ENCODE peak calls at places on chromosomes 12 and 14, in six cellular contexts. L is HepG2, F is GM12878, Y is H1, S is K562, I is GM12892. N is an unnamed sample.

GRCh38 chr14:78835052-78835451 is 664.9 kb downstream of the NRXN3 start:
- DNase-seq in L (no peak), S (no peak), Y (no peak), F (no peak), I (no peak), N (no peak)

GRCh38 chr12:112107728-112108447 is 695 bp downstream of the NAA25 start:
- DNase-seq in S (peak), F (no peak), Y (no peak), I (no peak), L (no peak), N (no peak)

GRCh38 chr12:132140501-132140900 is 3.6 kb downstream of the DDX51 start:
- DNase-seq in F (no peak), L (no peak), I (no peak), S (no peak), Y (no peak), N (no peak)

GRCh38 chr12:83318386-83318971 is 631.8 kb downstream of the TMTC2 start:
- DNase-seq in L (no peak), I (no peak), Y (no peak), S (no peak), F (no peak), N (no peak)

GRCh38 chr12:54030889-54031860 is 1.7 kb upstream of the HOXC5 start:
- DNase-seq in S (no peak), Y (no peak), I (no peak), F (no peak), L (no peak), N (no peak)

GRCh38 chr12:52530366-52530765 is 10.2 kb upstream of the KRT5 start:
- DNase-seq in F (no peak), I (no peak), Y (no peak), S (no peak), L (no peak), N (no peak)

GRCh38 chr14:64879635-64880381 is at the start of gene SPTB:
- DNase-seq in L (no peak), F (no peak), I (peak), Y (no peak), S (peak), N (peak)

GRCh38 chr14:59217011-59217410 is 28.5 kb downstream of the DAAM1 start:
- DNase-seq in I (no peak), F (no peak), L (no peak), Y (no peak), S (no peak), N (no peak)

GRCh38 chr12:120262852-120263724 is 2.4 kb downstream of the PXN start:
- DNase-seq in L (no peak), I (no peak), F (no peak), Y (no peak), S (no peak), N (no peak)

GRCh38 chr14:68947802-68948201 is 31.3 kb downstream of the ACTN1 start:
- DNase-seq in L (no peak), Y (no peak), F (no peak), I (no peak), S (no peak), N (no peak)

GRCh38 chr12:753401-754237 is 1.2 kb downstream of the WNK1 start:
- DNase-seq in F (no peak), I (peak), Y (no peak), S (peak), L (no peak), N (no peak)

GRCh38 chr12:40105265-40105514 is 691 bp downstream of the SLC2A13 start:
- DNase-seq in L (no peak), F (no peak), S (no peak), I (no peak), Y (no peak), N (no peak)

GRCh38 chr12:116977465-116978380 is 67.0 kb downstream of the FBXW8 start:
- DNase-seq in Y (no peak), F (peak), L (no peak), S (no peak), I (no peak), N (no peak)

GRCh38 chr14:90576981-90577660 is 180.3 kb downstream of the CALM1 start:
- DNase-seq in Y (no peak), F (no peak), S (peak), L (no peak), I (no peak), N (no peak)
- TF ChIP-seq TAF1 in Y (no peak), F (no peak), S (no peak), L (no peak), I (no peak), N (no peak)

DNA sequence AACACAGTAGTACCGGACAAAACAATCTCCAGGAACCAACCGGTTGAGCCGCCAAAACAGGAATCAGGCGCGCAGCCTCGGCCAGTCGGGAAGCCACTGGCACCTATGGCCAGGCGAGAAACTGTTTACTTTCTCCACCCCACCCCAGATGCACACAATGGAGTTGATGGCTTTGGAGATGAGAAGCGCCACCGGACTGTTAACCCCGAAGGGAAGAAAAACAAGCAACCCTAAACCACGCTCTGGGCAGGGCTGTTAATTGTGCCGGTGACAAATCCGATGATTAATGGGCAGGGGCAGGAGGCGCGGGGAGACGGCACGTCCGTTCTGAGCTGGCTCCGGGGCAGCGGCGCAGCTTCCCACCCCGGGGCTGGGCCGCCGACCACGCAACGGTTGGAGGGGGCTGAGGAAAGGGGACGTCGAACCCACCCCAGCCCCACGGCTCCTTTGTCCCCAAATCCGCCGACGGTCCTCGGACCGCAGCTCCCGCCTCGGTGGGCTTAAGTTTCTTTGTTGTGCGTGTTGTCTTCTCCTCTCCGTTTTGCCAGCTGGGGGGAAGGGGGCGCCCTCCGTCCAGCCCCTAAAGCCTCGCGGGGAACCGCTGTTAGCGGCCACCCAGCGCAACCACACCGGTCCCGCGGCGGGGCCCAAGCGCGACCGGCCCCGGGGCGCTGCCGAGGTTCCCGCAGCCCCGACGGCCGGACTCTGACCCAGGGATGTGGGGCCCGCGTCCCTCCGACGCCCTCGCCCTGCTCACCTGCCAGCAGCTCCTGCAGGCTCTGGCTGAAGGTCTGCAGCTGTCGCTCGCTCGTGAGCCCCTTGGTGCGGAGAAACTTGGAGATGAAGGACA is 790 bp downstream of the BTG1 start:
- DNase-seq in Y (no peak), I (no peak), L (peak), F (no peak), S (peak), N (no peak)
- TF ChIP-seq POLR2A in Y (peak), I (peak), L (no peak), F (peak), S (no peak), N (peak)

DNA sequence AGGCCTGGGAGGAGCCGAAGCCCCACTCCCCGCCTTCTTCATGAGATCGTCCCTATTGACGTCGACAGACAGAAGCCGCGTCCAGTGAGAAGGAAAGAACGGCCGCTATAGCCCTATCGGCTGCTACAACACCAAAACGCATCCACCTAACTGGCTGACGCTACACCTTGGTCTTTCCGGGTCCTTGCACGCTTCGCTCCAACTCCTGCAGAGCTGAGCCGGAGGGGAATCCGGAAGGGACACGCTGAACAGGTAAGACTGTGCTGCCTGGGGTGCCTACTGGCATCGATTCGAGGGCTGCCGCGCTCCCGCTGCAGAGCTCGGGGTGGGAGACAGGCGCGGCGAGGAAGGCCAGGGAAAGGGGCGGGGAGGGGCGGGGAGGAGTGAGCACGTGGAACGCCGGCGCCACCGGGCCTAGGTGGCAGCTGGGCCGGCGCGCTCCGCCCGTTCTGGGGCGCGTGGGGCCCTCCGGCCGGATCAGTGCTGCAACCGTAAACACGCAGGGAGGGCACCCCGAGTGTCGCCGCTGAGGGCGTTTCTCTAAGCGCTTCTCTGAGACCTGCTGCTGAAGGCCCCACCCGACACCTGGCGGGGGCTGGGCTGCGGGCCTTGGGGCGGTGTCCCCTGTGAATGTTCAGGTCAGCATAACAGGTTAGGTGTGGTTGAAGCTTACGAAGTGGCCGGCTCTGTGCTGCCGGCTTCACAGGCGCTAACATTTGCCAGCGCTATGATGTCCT is at the start of gene DCAF4:
- DNase-seq in I (peak), Y (peak), S (peak), L (peak), F (peak), N (peak)
- TF ChIP-seq POLR2AphosphoS5 in I (peak), Y (peak), S (no peak), L (peak), F (peak), N (no peak)

DNA sequence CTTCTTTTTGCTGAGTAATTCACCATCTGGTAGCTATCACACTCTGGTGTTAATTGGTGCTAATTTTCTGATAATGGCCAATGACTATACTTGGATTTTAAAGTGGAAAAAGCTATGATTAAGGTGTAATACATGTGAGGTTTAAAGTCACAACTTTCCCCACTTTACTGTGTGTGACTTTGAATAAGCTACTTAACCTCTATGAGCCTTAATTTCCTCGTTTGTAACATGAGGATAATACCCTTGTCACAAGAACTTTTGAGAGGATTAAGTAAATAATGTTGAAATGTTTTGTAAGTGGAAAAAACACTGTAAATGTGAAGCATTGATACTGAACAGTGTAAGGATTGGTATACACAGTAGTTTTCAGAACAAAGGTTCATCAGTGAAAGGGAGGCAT is 65.3 kb downstream of the MSRB3 start:
- DNase-seq in Y (no peak), I (no peak), S (no peak), L (no peak), F (no peak), N (no peak)
- TF ChIP-seq TAF1 in Y (no peak), I (no peak), S (no peak), L (no peak), F (no peak), N (no peak)

GRCh38 chr12:27331299-27331926 is 1.2 kb upstream of the BMAL2 start:
- DNase-seq in I (peak), F (peak), L (peak), S (peak), Y (no peak), N (no peak)
- TF ChIP-seq POLR2A in I (no peak), F (no peak), L (no peak), S (no peak), Y (no peak), N (no peak)

N was measured in GM12891.